ENCODE peak calls at places on chromosomes 11 and 22, in eight cellular contexts. One of them, this sample, is unnamed.

GRCh38 chr11:13301522-13301921 is 23.9 kb downstream of the BMAL1 start:
- DNase-seq in pancreas: no peak
- DNase-seq in coronary artery: no peak
- DNase-seq in AG09309: no peak
- DNase-seq in choroid plexus epithelial cell: no peak
- DNase-seq in breast epithelium: no peak
- DNase-seq in ovary: no peak
- DNase-seq in HAP-1: no peak
- DNase-seq in this sample: no peak

GRCh38 chr22:38760477-38761201 is 4.8 kb upstream of the SUN2 start:
- DNase-seq in HAP-1: no peak
- DNase-seq in ovary: no peak
- DNase-seq in AG09309: no peak
- DNase-seq in breast epithelium: no peak
- DNase-seq in choroid plexus epithelial cell: peak
- DNase-seq in pancreas: no peak
- DNase-seq in coronary artery: no peak
- DNase-seq in this sample: no peak

GRCh38 chr22:22816171-22816514 is 71.5 kb upstream of the IGLL5 start:
- DNase-seq in ovary: no peak
- DNase-seq in AG09309: no peak
- DNase-seq in HAP-1: no peak
- DNase-seq in choroid plexus epithelial cell: no peak
- DNase-seq in coronary artery: no peak
- DNase-seq in breast epithelium: no peak
- DNase-seq in pancreas: no peak
- DNase-seq in this sample: no peak

GRCh38 chr11:10441652-10442503 is 13.2 kb upstream of the AMPD3 start:
- DNase-seq in choroid plexus epithelial cell: no peak
- DNase-seq in pancreas: no peak
- DNase-seq in coronary artery: no peak
- DNase-seq in HAP-1: no peak
- DNase-seq in AG09309: no peak
- DNase-seq in ovary: no peak
- DNase-seq in breast epithelium: no peak
- DNase-seq in this sample: no peak

GRCh38 chr22:23822101-23822671 is 16.6 kb downstream of the DERL3 start:
- DNase-seq in AG09309: no peak
- DNase-seq in coronary artery: no peak
- DNase-seq in ovary: no peak
- DNase-seq in HAP-1: no peak
- DNase-seq in breast epithelium: no peak
- DNase-seq in pancreas: no peak
- DNase-seq in choroid plexus epithelial cell: no peak
- DNase-seq in this sample: no peak

GRCh38 chr22:37690407-37690806 is 4.3 kb downstream of the NOL12 start:
- DNase-seq in HAP-1: no peak
- DNase-seq in coronary artery: no peak
- DNase-seq in breast epithelium: no peak
- DNase-seq in ovary: no peak
- DNase-seq in choroid plexus epithelial cell: no peak
- DNase-seq in pancreas: no peak
- DNase-seq in AG09309: no peak
- DNase-seq in this sample: no peak

GRCh38 chr11:122715883-122716282 is 60.4 kb downstream of the UBASH3B start:
- DNase-seq in AG09309: no peak
- DNase-seq in breast epithelium: no peak
- DNase-seq in choroid plexus epithelial cell: no peak
- DNase-seq in pancreas: no peak
- DNase-seq in coronary artery: no peak
- DNase-seq in ovary: no peak
- DNase-seq in HAP-1: no peak
- DNase-seq in this sample: no peak

GRCh38 chr22:30969532-30970355 is 679 bp downstream of the TUG1 start:
- DNase-seq in coronary artery: peak
- DNase-seq in pancreas: no peak
- DNase-seq in ovary: no peak
- DNase-seq in HAP-1: no peak
- DNase-seq in breast epithelium: no peak
- DNase-seq in choroid plexus epithelial cell: peak
- DNase-seq in AG09309: no peak
- DNase-seq in this sample: peak

GRCh38 chr11:106022795-106023275 is 795 bp upstream of the MSANTD4 start:
- DNase-seq in coronary artery: no peak
- DNase-seq in breast epithelium: no peak
- DNase-seq in choroid plexus epithelial cell: no peak
- DNase-seq in pancreas: no peak
- DNase-seq in HAP-1: no peak
- DNase-seq in AG09309: no peak
- DNase-seq in ovary: no peak
- DNase-seq in this sample: no peak

GRCh38 chr22:30324008-30324730 is 2.6 kb downstream of the TBC1D10A start:
- DNase-seq in breast epithelium: no peak
- DNase-seq in AG09309: no peak
- DNase-seq in pancreas: no peak
- DNase-seq in HAP-1: no peak
- DNase-seq in choroid plexus epithelial cell: no peak
- DNase-seq in coronary artery: no peak
- DNase-seq in ovary: no peak
- DNase-seq in this sample: no peak

GRCh38 chr11:19181673-19182261 is 20.0 kb downstream of the CSRP3 start:
- DNase-seq in breast epithelium: no peak
- DNase-seq in coronary artery: no peak
- DNase-seq in ovary: no peak
- DNase-seq in AG09309: no peak
- DNase-seq in HAP-1: peak
- DNase-seq in choroid plexus epithelial cell: no peak
- DNase-seq in pancreas: no peak
- DNase-seq in this sample: no peak

DNA sequence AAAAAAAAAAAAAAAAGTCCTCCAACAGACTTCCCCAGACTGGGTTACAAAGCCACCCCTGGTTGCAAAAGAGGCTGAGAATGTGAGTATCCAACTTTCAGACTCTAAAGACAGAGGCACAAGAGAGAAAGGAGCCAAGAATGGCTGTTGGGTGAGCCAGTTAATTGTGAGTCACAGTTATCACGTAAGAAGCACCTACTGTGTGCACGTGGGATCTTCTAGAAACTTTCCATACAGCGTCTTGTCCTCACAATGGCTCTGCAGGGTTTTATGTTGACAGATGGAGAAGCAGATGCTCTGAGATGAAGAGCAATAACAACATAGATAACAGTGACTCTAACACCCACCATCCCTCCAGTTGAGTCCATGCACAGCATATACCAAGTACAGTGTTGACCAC is 41.0 kb downstream of the CD82 start:
- DNase-seq in pancreas: no peak
- DNase-seq in choroid plexus epithelial cell: no peak
- DNase-seq in ovary: no peak
- DNase-seq in AG09309: no peak
- DNase-seq in breast epithelium: no peak
- DNase-seq in coronary artery: no peak
- DNase-seq in HAP-1: no peak
- DNase-seq in this sample: no peak
- H3K4me3 ChIP-seq in pancreas: no peak
- H3K4me3 ChIP-seq in choroid plexus epithelial cell: no peak
- H3K4me3 ChIP-seq in ovary: no peak
- H3K4me3 ChIP-seq in AG09309: no peak
- H3K4me3 ChIP-seq in breast epithelium: no peak
- H3K4me3 ChIP-seq in coronary artery: no peak
- H3K4me3 ChIP-seq in HAP-1: no peak
- H3K4me3 ChIP-seq in this sample: no peak

GRCh38 chr11:17924713-17925112 is 88.1 kb downstream of the SERGEF start:
- DNase-seq in HAP-1: no peak
- DNase-seq in pancreas: no peak
- DNase-seq in ovary: no peak
- DNase-seq in breast epithelium: no peak
- DNase-seq in choroid plexus epithelial cell: peak
- DNase-seq in coronary artery: no peak
- DNase-seq in AG09309: no peak
- DNase-seq in this sample: no peak
- H3K4me3 ChIP-seq in HAP-1: no peak
- H3K4me3 ChIP-seq in pancreas: no peak
- H3K4me3 ChIP-seq in ovary: no peak
- H3K4me3 ChIP-seq in breast epithelium: no peak
- H3K4me3 ChIP-seq in choroid plexus epithelial cell: no peak
- H3K4me3 ChIP-seq in coronary artery: no peak
- H3K4me3 ChIP-seq in AG09309: no peak
- H3K4me3 ChIP-seq in this sample: no peak

DNA sequence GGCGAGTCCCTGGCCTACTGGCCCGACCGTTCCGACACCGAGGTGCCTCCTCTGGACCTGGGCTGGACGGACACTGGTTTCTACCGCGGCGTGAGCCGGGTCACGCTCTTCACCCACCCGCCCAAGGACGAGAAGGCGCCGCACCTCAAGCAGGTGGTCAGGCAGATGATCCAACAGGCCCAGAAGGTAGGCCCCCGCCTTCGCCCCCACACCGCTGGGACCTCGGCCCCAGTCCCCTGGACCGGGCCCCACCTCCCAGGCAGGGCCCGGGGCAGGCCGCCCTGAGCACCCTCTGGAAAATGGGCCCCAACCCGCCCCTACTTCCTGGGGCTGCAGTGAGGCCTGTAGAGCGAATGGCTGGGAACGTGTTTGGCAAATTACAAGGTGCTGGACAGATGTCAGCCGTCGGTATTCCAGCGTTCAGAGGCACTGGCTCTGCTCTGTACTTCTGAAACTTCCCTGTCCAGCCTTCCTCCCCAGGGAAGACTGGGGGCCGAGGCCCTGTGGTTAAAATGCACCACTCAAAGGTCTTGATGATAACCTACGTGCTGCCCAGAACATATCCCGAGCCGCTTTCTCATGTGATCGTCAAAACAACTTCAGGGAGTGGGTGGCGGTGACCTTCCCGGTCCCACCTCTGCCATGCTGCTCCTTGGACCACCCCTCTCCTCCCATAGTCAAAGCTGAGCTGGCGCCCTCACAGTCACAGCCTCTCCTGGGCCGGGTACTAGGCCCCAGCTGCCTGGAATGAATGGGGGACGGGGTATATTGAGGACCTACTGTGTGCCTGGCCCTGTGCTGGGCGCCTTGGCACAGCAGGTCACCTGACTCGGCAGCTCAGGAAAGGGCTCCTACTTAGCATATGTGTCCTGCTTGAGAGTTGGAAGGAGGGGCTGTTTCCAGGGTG is 845 bp downstream of the FAM83F start:
- DNase-seq in HAP-1: no peak
- DNase-seq in choroid plexus epithelial cell: no peak
- DNase-seq in ovary: peak
- DNase-seq in coronary artery: no peak
- DNase-seq in breast epithelium: no peak
- DNase-seq in pancreas: peak
- DNase-seq in AG09309: no peak
- DNase-seq in this sample: no peak
- H3K4me3 ChIP-seq in HAP-1: no peak
- H3K4me3 ChIP-seq in choroid plexus epithelial cell: no peak
- H3K4me3 ChIP-seq in ovary: peak
- H3K4me3 ChIP-seq in coronary artery: peak
- H3K4me3 ChIP-seq in breast epithelium: peak
- H3K4me3 ChIP-seq in pancreas: peak
- H3K4me3 ChIP-seq in AG09309: no peak
- H3K4me3 ChIP-seq in this sample: no peak

GRCh38 chr11:17460406-17460805 is 16.2 kb downstream of the ABCC8 start:
- DNase-seq in choroid plexus epithelial cell: no peak
- DNase-seq in breast epithelium: no peak
- DNase-seq in pancreas: no peak
- DNase-seq in AG09309: no peak
- DNase-seq in coronary artery: no peak
- DNase-seq in ovary: no peak
- DNase-seq in HAP-1: no peak
- DNase-seq in this sample: no peak
- H3K4me3 ChIP-seq in choroid plexus epithelial cell: no peak
- H3K4me3 ChIP-seq in breast epithelium: no peak
- H3K4me3 ChIP-seq in pancreas: no peak
- H3K4me3 ChIP-seq in AG09309: no peak
- H3K4me3 ChIP-seq in coronary artery: no peak
- H3K4me3 ChIP-seq in ovary: no peak
- H3K4me3 ChIP-seq in HAP-1: no peak
- H3K4me3 ChIP-seq in this sample: no peak

GRCh38 chr11:88170680-88171079 is 4.6 kb downstream of the RAB38 start:
- DNase-seq in ovary: no peak
- DNase-seq in breast epithelium: no peak
- DNase-seq in pancreas: no peak
- DNase-seq in AG09309: no peak
- DNase-seq in HAP-1: no peak
- DNase-seq in choroid plexus epithelial cell: no peak
- DNase-seq in coronary artery: no peak
- DNase-seq in this sample: no peak

GRCh38 chr11:88169481-88169880 is 5.8 kb downstream of the RAB38 start:
- DNase-seq in choroid plexus epithelial cell: peak
- DNase-seq in coronary artery: no peak
- DNase-seq in breast epithelium: no peak
- DNase-seq in HAP-1: no peak
- DNase-seq in ovary: no peak
- DNase-seq in pancreas: no peak
- DNase-seq in AG09309: peak
- DNase-seq in this sample: no peak

GRCh38 chr11:88174627-88175003 is 628 bp downstream of the RAB38 start:
- DNase-seq in pancreas: peak
- DNase-seq in breast epithelium: peak
- DNase-seq in HAP-1: peak
- DNase-seq in coronary artery: peak
- DNase-seq in choroid plexus epithelial cell: peak
- DNase-seq in AG09309: peak
- DNase-seq in ovary: peak
- DNase-seq in this sample: peak

GRCh38 chr11:88169881-88170280 is 5.4 kb downstream of the RAB38 start:
- DNase-seq in HAP-1: no peak
- DNase-seq in coronary artery: no peak
- DNase-seq in ovary: no peak
- DNase-seq in pancreas: no peak
- DNase-seq in breast epithelium: no peak
- DNase-seq in AG09309: no peak
- DNase-seq in choroid plexus epithelial cell: no peak
- DNase-seq in this sample: no peak

GRCh38 chr11:88171982-88172381 is 3.3 kb downstream of the RAB38 start:
- DNase-seq in HAP-1: no peak
- DNase-seq in pancreas: no peak
- DNase-seq in breast epithelium: no peak
- DNase-seq in ovary: no peak
- DNase-seq in AG09309: no peak
- DNase-seq in choroid plexus epithelial cell: no peak
- DNase-seq in coronary artery: no peak
- DNase-seq in this sample: no peak
- H3K4me3 ChIP-seq in HAP-1: no peak
- H3K4me3 ChIP-seq in pancreas: no peak
- H3K4me3 ChIP-seq in breast epithelium: no peak
- H3K4me3 ChIP-seq in ovary: no peak
- H3K4me3 ChIP-seq in AG09309: no peak
- H3K4me3 ChIP-seq in choroid plexus epithelial cell: no peak
- H3K4me3 ChIP-seq in coronary artery: no peak
- H3K4me3 ChIP-seq in this sample: no peak

GRCh38 chr11:113841691-113842090 is 33.7 kb downstream of the USP28 start:
- DNase-seq in coronary artery: no peak
- DNase-seq in HAP-1: no peak
- DNase-seq in choroid plexus epithelial cell: no peak
- DNase-seq in ovary: no peak
- DNase-seq in breast epithelium: no peak
- DNase-seq in AG09309: no peak
- DNase-seq in pancreas: no peak
- DNase-seq in this sample: no peak
- H3K4me3 ChIP-seq in coronary artery: no peak
- H3K4me3 ChIP-seq in HAP-1: no peak
- H3K4me3 ChIP-seq in choroid plexus epithelial cell: no peak
- H3K4me3 ChIP-seq in ovary: no peak
- H3K4me3 ChIP-seq in breast epithelium: no peak
- H3K4me3 ChIP-seq in AG09309: no peak
- H3K4me3 ChIP-seq in pancreas: no peak
- H3K4me3 ChIP-seq in this sample: no peak